ENCODE peak calls at places on chromosomes 12 and 14, in nine cellular contexts. M is body of pancreas; Z is left lobe of liver; Q is ACHN; X is SHP77; D is fibroblast of the aortic adventitia; I is activated T-cell treated with anti-CD3 and anti-CD28 coated beads for 24 hours; V is stimulated activated CD4-positive, alpha-beta T cell treated with anti-CD3 and anti-CD28 coated beads, Interleukin-15, amount 100 ng/mL, for 1 hour; K is HEK293T. P is an unnamed sample.

GRCh38 chr12:67826946-67827719 is 162.1 kb upstream of the IFNG-AS1 start:
- DNase-seq in I (no peak), K (no peak), V (no peak), Q (peak), X (no peak), Z (no peak), D (peak), M (no peak), P (no peak)

GRCh38 chr12:82857911-82858533 is 171.3 kb downstream of the TMTC2 start:
- DNase-seq in Z (no peak), Q (peak), M (no peak), K (no peak), I (no peak), X (no peak), D (no peak), V (no peak), P (no peak)

GRCh38 chr14:21097616-21098133 is 780 bp downstream of the ZNF219 start:
- DNase-seq in M (peak), Z (peak), I (no peak), Q (no peak), V (no peak), X (no peak), D (no peak), K (no peak), P (no peak)

GRCh38 chr12:128853321-128854197 is at the start of gene GLT1D1:
- DNase-seq in Z (no peak), M (no peak), D (no peak), Q (no peak), V (no peak), K (no peak), X (no peak), I (no peak), P (no peak)

GRCh38 chr14:93720981-93721483 is 67.3 kb downstream of the PRIMA1 start:
- DNase-seq in Z (peak), X (no peak), I (no peak), K (no peak), Q (no peak), D (no peak), V (no peak), M (no peak), P (no peak)

GRCh38 chr14:96756745-96757144 is 40.4 kb upstream of the VRK1 start:
- DNase-seq in Z (no peak), D (no peak), Q (no peak), K (no peak), I (no peak), V (no peak), X (no peak), M (no peak), P (no peak)

GRCh38 chr12:68483592-68484373 is 126.9 kb upstream of the RAP1B start:
- DNase-seq in X (no peak), M (no peak), I (no peak), Q (no peak), V (no peak), K (no peak), Z (no peak), D (peak), P (no peak)

GRCh38 chr12:48973992-48974673 is 2.6 kb upstream of the WNT10B start:
- DNase-seq in Q (peak), K (no peak), X (no peak), Z (no peak), V (no peak), I (no peak), D (peak), M (peak), P (no peak)

GRCh38 chr12:77325505-77325904 is 260.1 kb upstream of the E2F7 start:
- DNase-seq in X (no peak), D (no peak), V (no peak), Z (no peak), K (peak), M (no peak), I (no peak), Q (no peak), P (no peak)

GRCh38 chr12:67710582-67710981 is 62.0 kb downstream of the DYRK2 start:
- DNase-seq in Z (no peak), M (peak), V (no peak), X (no peak), D (no peak), I (no peak), K (no peak), Q (no peak), P (no peak)

GRCh38 chr12:45895961-45896360 is 94.4 kb downstream of the SCAF11 start:
- DNase-seq in Z (no peak), M (no peak), V (no peak), K (no peak), D (no peak), I (no peak), Q (no peak), X (no peak), P (no peak)

GRCh38 chr14:32167907-32168306 is 33.9 kb upstream of the RNU6-7 start:
- DNase-seq in D (no peak), K (no peak), Q (no peak), X (no peak), I (no peak), Z (no peak), M (no peak), V (no peak), P (no peak)

GRCh38 chr14:75204106-75204505 is 27.7 kb upstream of the TMED10 start:
- DNase-seq in D (peak), X (no peak), Q (no peak), M (no peak), V (no peak), I (no peak), Z (no peak), K (no peak), P (no peak)

GRCh38 chr12:33322519-33322918 is 117.1 kb downstream of the SYT10 start:
- DNase-seq in X (no peak), V (no peak), K (no peak), I (no peak), D (no peak), M (no peak), Z (no peak), Q (peak), P (no peak)

GRCh38 chr12:9798008-9798619 is 29.2 kb upstream of the KLRF1 start:
- DNase-seq in X (no peak), Q (peak), K (peak), I (peak), V (peak), Z (no peak), M (peak), D (peak), P (no peak)

GRCh38 chr12:112182499-112182898 is 57.1 kb downstream of the TRAFD1 start:
- DNase-seq in M (no peak), Q (no peak), I (no peak), Z (no peak), K (no peak), V (no peak), X (no peak), D (no peak), P (no peak)